ENCODE peak calls at places on chromosomes 3 and 15, in seven cellular contexts. N is CD4-positive, alpha-beta memory T cell; Q is effector memory CD4-positive, alpha-beta T cell; B is tibial artery; H is iPS DF 6.9; O is heart left ventricle; J is bronchial epithelial cell. S is an unnamed sample. For H3K27me3, the result is how much of the 10 kb centered on the place peaks cover.

GRCh38 chr3:177934001-177934891 is 602.0 kb upstream of the KCNMB2 start:
- DNase-seq in Q (no peak), H (no peak), O (no peak), B (no peak), N (no peak), J (no peak), S (no peak)

GRCh38 chr3:124780356-124780755 is 50.1 kb downstream of the UMPS start:
- DNase-seq in O (peak), J (no peak), Q (no peak), N (no peak), B (peak), H (no peak), S (peak)

GRCh38 chr15:23857028-23857641 is 170.0 kb upstream of the NDN start:
- DNase-seq in H (peak), O (no peak), B (no peak), J (peak), Q (no peak), N (no peak), S (no peak)

GRCh38 chr3:114393367-114394072 is 99.7 kb downstream of the TIGIT start:
- DNase-seq in N (no peak), B (no peak), Q (no peak), J (no peak), O (no peak), H (no peak), S (no peak)

GRCh38 chr3:18657858-18658820 is 233.0 kb upstream of the SATB1 start:
- DNase-seq in B (no peak), N (no peak), H (no peak), Q (no peak), O (no peak), J (peak), S (no peak)

GRCh38 chr3:44988073-44988472 is 12.0 kb downstream of the EXOSC7 start:
- DNase-seq in J (no peak), H (no peak), Q (no peak), O (no peak), N (no peak), B (no peak), S (no peak)

GRCh38 chr15:23869391-23869790 is 182.3 kb upstream of the NDN start:
- DNase-seq in B (no peak), Q (no peak), H (peak), N (no peak), J (peak), O (peak), S (no peak)

GRCh38 chr3:151437047-151437446 is 23.8 kb downstream of the IGSF10 start:
- DNase-seq in B (no peak), N (no peak), O (no peak), H (no peak), J (no peak), Q (no peak), S (no peak)

GRCh38 chr3:167653750-167654149 is at the start of gene WDR49:
- DNase-seq in Q (no peak), J (no peak), H (peak), B (no peak), N (no peak), O (no peak), S (no peak)

GRCh38 chr3:130892759-130893239 is 1.1 kb upstream of the ATP2C1 start:
- DNase-seq in B (peak), Q (peak), J (peak), H (peak), N (peak), O (no peak), S (peak)

GRCh38 chr3:186708983-186709679 is 8.0 kb upstream of the KNG1 start:
- DNase-seq in J (no peak), O (no peak), N (no peak), B (no peak), H (no peak), Q (no peak), S (no peak)

GRCh38 chr15:55407631-55407948 is 569 bp downstream of the CCPG1 start:
- DNase-seq in J (no peak), B (no peak), Q (no peak), N (no peak), O (no peak), H (no peak), S (no peak)

GRCh38 chr3:147409143-147410121 is at the start of gene ZIC1:
- DNase-seq in H (no peak), B (no peak), Q (no peak), N (no peak), O (no peak), J (no peak), S (no peak)

GRCh38 chr3:102449341-102449740 is 14.5 kb downstream of the ZPLD1 start:
- DNase-seq in B (no peak), H (no peak), J (peak), Q (no peak), N (no peak), O (no peak), S (no peak)

GRCh38 chr15:89023311-89023961 is 64.8 kb upstream of the ABHD2 start:
- DNase-seq in J (peak), H (no peak), B (no peak), N (no peak), Q (no peak), O (no peak), S (peak)

GRCh38 chr3:10937141-10937825 is 55.3 kb upstream of the SLC6A1 start:
- DNase-seq in J (no peak), B (no peak), Q (no peak), H (no peak), O (no peak), N (no peak), S (peak)

GRCh38 chr3:127814325-127814781 is 8.0 kb downstream of the MGLL start:
- DNase-seq in Q (no peak), O (no peak), J (no peak), B (no peak), N (no peak), H (no peak), S (no peak)

GRCh38 chr3:33577173-33577572 is 137.0 kb upstream of the UBP1 start:
- DNase-seq in Q (no peak), H (no peak), N (no peak), B (no peak), J (no peak), O (no peak), S (no peak)

GRCh38 chr3:188272481-188273372 is 118.8 kb downstream of the LPP start:
- DNase-seq in J (peak), Q (no peak), B (no peak), N (no peak), H (no peak), O (no peak), S (no peak)

GRCh38 chr3:49244589-49245205 is 32.3 kb downstream of the C3orf62 start:
- DNase-seq in B (no peak), N (no peak), H (no peak), Q (no peak), J (peak), O (no peak), S (no peak)

GRCh38 chr15:45112592-45113379 is 1.2 kb downstream of the DUOX2 start:
- DNase-seq in J (no peak), B (no peak), Q (no peak), N (no peak), O (no peak), H (no peak), S (peak)

GRCh38 chr3:183306798-183307671 is 54.0 kb downstream of the B3GNT5 start:
- DNase-seq in Q (no peak), O (peak), N (no peak), J (peak), H (no peak), B (peak), S (peak)

GRCh38 chr3:131107637-131108433 is 81.2 kb downstream of the NEK11 start:
- DNase-seq in J (peak), B (no peak), Q (no peak), O (no peak), H (no peak), N (no peak), S (no peak)

GRCh38 chr15:74768771-74769342 is 13.0 kb upstream of the CSK start:
- DNase-seq in Q (peak), B (peak), O (peak), J (peak), H (no peak), N (peak), S (peak)

GRCh38 chr3:18127181-18127863 is 297.8 kb downstream of the SATB1 start:
- DNase-seq in N (no peak), H (no peak), O (no peak), J (no peak), Q (no peak), B (no peak), S (no peak)

GRCh38 chr15:101108458-101108775 is 143.4 kb downstream of the CHSY1 start:
- DNase-seq in B (no peak), O (no peak), N (no peak), H (no peak), J (no peak), Q (no peak), S (no peak)

GRCh38 chr3:34175636-34176186 is 377.3 kb downstream of the PDCD6IP start:
- DNase-seq in O (no peak), N (no peak), Q (no peak), J (no peak), B (no peak), H (no peak), S (no peak)

GRCh38 chr3:40120816-40121215 is 188.7 kb upstream of the EIF1B start:
- DNase-seq in H (no peak), N (no peak), B (no peak), O (no peak), J (peak), Q (no peak), S (no peak)

GRCh38 chr3:14418670-14419250 is 16.4 kb downstream of the SLC6A6 start:
- DNase-seq in Q (no peak), H (no peak), B (peak), J (no peak), N (no peak), O (no peak), S (peak)

GRCh38 chr3:185959609-185960517 is 22.0 kb upstream of the TRA2B start:
- DNase-seq in H (no peak), Q (no peak), J (peak), B (no peak), N (no peak), O (no peak), S (no peak)

GRCh38 chr3:184255291-184256039 is 5.9 kb downstream of the CAMK2N2 start:
- DNase-seq in N (no peak), Q (no peak), J (peak), B (no peak), H (no peak), O (no peak), S (no peak)

GRCh38 chr15:49990835-49991540 is 128.0 kb downstream of the ATP8B4 start:
- DNase-seq in B (no peak), J (no peak), Q (no peak), O (no peak), H (no peak), N (no peak), S (no peak)

GRCh38 chr15:70023064-70023768 is 74.5 kb downstream of the TLE3 start:
- DNase-seq in J (peak), Q (peak), N (peak), B (no peak), O (no peak), H (no peak), S (no peak)
- H3K4me3 ChIP-seq in J (no peak), Q (no peak), N (no peak), B (no peak), O (no peak), H (no peak), S (no peak)

GRCh38 chr3:194137314-194138097 is 1.6 kb downstream of the HES1 start:
- DNase-seq in N (no peak), Q (no peak), B (peak), O (peak), H (no peak), J (peak), S (peak)
- H3K27me3 ChIP-seq in N (under half), Q (under half), B (under half), O (under half), H (under half), J (under half), S (under half)

GRCh38 chr3:180420804-180421203 is 181.2 kb upstream of the TTC14 start:
- DNase-seq in O (no peak), N (no peak), Q (no peak), B (no peak), J (peak), H (no peak), S (no peak)
- H3K4me3 ChIP-seq in O (no peak), N (no peak), Q (no peak), B (no peak), J (no peak), H (no peak), S (no peak)

GRCh38 chr3:4985330-4986174 is 6.3 kb downstream of the BHLHE40 start:
- DNase-seq in Q (no peak), O (no peak), B (no peak), H (no peak), J (peak), N (no peak), S (no peak)

GRCh38 chr3:4982773-4983738 is 3.8 kb downstream of the BHLHE40 start:
- DNase-seq in H (no peak), O (no peak), N (no peak), J (peak), B (no peak), Q (no peak), S (no peak)

GRCh38 chr3:4983739-4984510 is 4.7 kb downstream of the BHLHE40 start:
- DNase-seq in N (peak), Q (peak), B (peak), J (peak), H (no peak), O (no peak), S (peak)

GRCh38 chr3:4986175-4986610 is 7.0 kb downstream of the BHLHE40 start:
- DNase-seq in B (no peak), J (peak), O (no peak), Q (no peak), N (no peak), H (no peak), S (no peak)

DNA sequence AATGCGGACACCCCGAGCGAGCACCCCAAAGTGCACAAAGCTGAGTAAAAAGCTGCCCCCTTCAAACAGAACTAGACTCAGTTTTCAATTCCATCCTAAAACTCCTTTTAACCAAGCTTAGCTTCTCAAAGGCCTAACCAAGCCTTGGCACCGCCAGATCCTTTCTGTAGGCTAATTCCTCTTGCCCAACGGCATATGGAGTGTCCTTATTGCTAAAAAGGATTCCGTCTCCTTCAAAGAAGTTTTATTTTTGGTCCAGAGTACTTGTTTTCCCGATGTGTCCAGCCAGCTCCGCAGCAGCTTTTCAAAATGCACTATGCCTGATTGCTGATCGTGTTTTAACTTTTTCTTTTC is 5.3 kb downstream of the BHLHE40 start:
- DNase-seq in B (no peak), H (no peak), N (no peak), J (peak), O (no peak), Q (no peak), S (no peak)
- H3K27me3 ChIP-seq in B (under half), H (under half), N (under half), J (under half), O (under half), Q (under half), S (under half)

GRCh38 chr15:95226835-95227234 is 995.5 kb downstream of the MCTP2 start:
- DNase-seq in O (no peak), B (no peak), H (no peak), J (peak), N (no peak), Q (no peak), S (no peak)

DNA sequence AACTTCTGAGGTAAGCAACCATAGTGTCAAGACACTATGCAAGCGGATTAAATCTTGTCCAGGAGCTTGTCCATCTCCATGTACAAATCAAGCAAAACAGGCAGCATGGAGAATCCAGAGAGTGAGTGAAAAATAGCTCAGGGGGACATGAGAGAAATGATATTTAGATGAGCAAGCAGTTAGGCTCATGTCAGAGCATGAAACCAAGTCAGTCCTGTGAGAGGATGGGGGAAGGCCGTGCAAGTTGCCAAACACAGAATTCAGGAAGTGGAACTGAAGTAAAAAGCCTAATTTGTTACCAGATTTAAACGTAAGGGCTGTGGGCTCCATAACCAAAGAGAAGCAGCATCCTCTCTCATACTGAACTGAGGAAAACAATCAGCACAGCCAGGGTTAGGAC is 995.9 kb downstream of the MCTP2 start:
- DNase-seq in J (peak), H (no peak), N (no peak), O (no peak), Q (no peak), B (no peak), S (no peak)
- H3K4me3 ChIP-seq in J (no peak), H (no peak), N (no peak), O (no peak), Q (no peak), B (no peak), S (no peak)